ENCODE peak calls at places on chromosomes 5 and 9, in six cellular contexts. I is right lobe of liver; N is Jurkat, Clone E6-1; V is body of pancreas; L is fibroblast of the aortic adventitia; E is GM12865. R is an unnamed sample.

GRCh38 chr5:122390107-122390506 is 78.1 kb downstream of the SNCAIP start:
- DNase-seq in V (no peak), I (no peak), N (no peak), L (no peak), E (no peak), R (no peak)

GRCh38 chr5:177132504-177133118 is 962 bp upstream of the NSD1 start:
- DNase-seq in N (no peak), E (no peak), V (no peak), I (peak; percentile 53), L (no peak), R (no peak)

GRCh38 chr5:95111141-95111540 is 173.8 kb downstream of the MCTP1 start:
- DNase-seq in I (no peak), N (no peak), L (no peak), V (no peak), E (no peak), R (no peak)

GRCh38 chr5:40991168-40991980 is 79.8 kb downstream of the MROH2B start:
- DNase-seq in V (peak; percentile 44), N (no peak), I (peak; percentile 86), E (no peak), L (peak; percentile 88), R (peak; percentile 61)

GRCh38 chr9:82553654-82554366 is 509.1 kb downstream of the RASEF start:
- DNase-seq in L (peak; percentile 23), V (peak; percentile 25), I (no peak), N (no peak), E (peak; percentile 1), R (peak; percentile 26)

GRCh38 chr5:135216072-135216812 is 182.2 kb upstream of the PITX1 start:
- DNase-seq in E (no peak), L (no peak), V (no peak), I (peak; percentile 20), N (no peak), R (no peak)

GRCh38 chr5:93594591-93595419 is 11.8 kb downstream of the NR2F1 start:
- DNase-seq in L (no peak), N (no peak), E (no peak), I (no peak), V (no peak), R (no peak)

GRCh38 chr5:59301727-59302126 is 591.8 kb downstream of the PDE4D start:
- DNase-seq in V (no peak), E (no peak), L (no peak), I (no peak), N (no peak), R (no peak)

GRCh38 chr9:127921592-127922120 is 4.8 kb upstream of the ST6GALNAC4 start:
- DNase-seq in V (peak; percentile 74), E (peak; percentile 73), L (peak; percentile 66), I (peak; percentile 77), N (no peak), R (no peak)

GRCh38 chr9:133371261-133371711 is 4.6 kb downstream of the SURF4 start:
- DNase-seq in V (no peak), I (no peak), L (no peak), E (no peak), N (peak; percentile 79), R (peak; percentile 31)

GRCh38 chr5:61768692-61769281 is 436.7 kb downstream of the ZSWIM6 start:
- DNase-seq in I (no peak), N (peak; percentile 58), L (peak; percentile 1), V (peak; percentile 21), E (peak; percentile 63), R (no peak)

GRCh38 chr9:36834736-36835135 is 199.3 kb downstream of the PAX5 start:
- DNase-seq in E (no peak), I (no peak), L (no peak), V (no peak), N (no peak), R (no peak)

GRCh38 chr5:173090626-173091025 is 34.5 kb downstream of the CREBRF start:
- DNase-seq in L (no peak), E (no peak), N (no peak), I (no peak), V (no peak), R (no peak)

GRCh38 chr5:124790261-124790894 is 43.9 kb upstream of the ZNF608 start:
- DNase-seq in I (no peak), L (peak; percentile 34), E (no peak), N (no peak), V (no peak), R (peak; percentile 67)

GRCh38 chr9:109520475-109521132 is 22.5 kb upstream of the PTPN3 start:
- DNase-seq in N (peak; percentile 66), L (peak; percentile 72), I (peak; percentile 69), E (peak; percentile 73), V (peak; percentile 83), R (peak; percentile 35)

GRCh38 chr5:9157020-9157419 is 388.9 kb downstream of the SEMA5A start:
- DNase-seq in E (no peak), N (no peak), L (no peak), I (no peak), V (no peak), R (no peak)

GRCh38 chr9:95409650-95410426 is 92.3 kb upstream of the FANCC start:
- DNase-seq in E (no peak), L (peak; percentile 79), N (no peak), V (no peak), I (no peak), R (peak; percentile 77)

GRCh38 chr9:121819511-121820231 is 168.2 kb downstream of the DAB2IP start:
- DNase-seq in I (no peak), V (no peak), L (no peak), N (no peak), E (no peak), R (peak; percentile 39)

GRCh38 chr9:36597412-36598178 is 24.9 kb downstream of the MELK start:
- DNase-seq in I (no peak), E (peak; percentile 42), N (peak; percentile 46), L (peak; percentile 80), V (no peak), R (peak; percentile 52)

GRCh38 chr5:176660860-176661641 is 13.8 kb downstream of the TSPAN17 start:
- DNase-seq in E (peak; percentile 84), I (peak; percentile 73), N (peak; percentile 67), L (peak; percentile 72), V (peak; percentile 77), R (peak; percentile 24)

GRCh38 chr9:133738039-133738805 is at the start of gene SARDH:
- DNase-seq in E (peak; percentile 29), N (no peak), L (peak; percentile 35), V (peak; percentile 69), I (peak; percentile 95), R (peak; percentile 16)

GRCh38 chr5:65055938-65056337 is 287.2 kb downstream of the CWC27 start:
- DNase-seq in L (no peak), N (no peak), I (no peak), E (no peak), V (no peak), R (no peak)

GRCh38 chr9:3401556-3401955 is 124.2 kb downstream of the RFX3 start:
- DNase-seq in L (no peak), V (no peak), E (no peak), I (no peak), N (no peak), R (peak; percentile 63)

GRCh38 chr9:121233906-121234901 is 32.5 kb upstream of the RAB14 start:
- DNase-seq in L (peak; percentile 25), V (peak; percentile 20), I (no peak), N (no peak), E (no peak), R (peak; percentile 34)

GRCh38 chr5:73499187-73499586 is 945 bp downstream of the BTF3 start:
- DNase-seq in E (no peak), I (no peak), V (no peak), N (no peak), L (no peak), R (no peak)

GRCh38 chr5:73497537-73498056 is 645 bp upstream of the BTF3 start:
- DNase-seq in V (no peak), I (no peak), N (no peak), L (no peak), E (no peak), R (peak; percentile 23)

GRCh38 chr5:73495772-73496346 is 2.4 kb upstream of the BTF3 start:
- DNase-seq in L (no peak), V (no peak), N (no peak), E (no peak), I (no peak), R (no peak)

GRCh38 chr5:73498057-73498992 is at the start of gene BTF3:
- DNase-seq in L (peak; percentile 96), I (peak; percentile 97), E (peak; percentile 97), N (peak; percentile 96), V (peak; percentile 94), R (peak; percentile 96)

GRCh38 chr5:73496984-73497457 is 1.2 kb upstream of the BTF3 start:
- DNase-seq in I (no peak), E (peak; percentile 39), V (no peak), N (peak; percentile 90), L (peak; percentile 76), R (peak; percentile 47)
- H3K4me3 ChIP-seq in I (no peak overlapping the region), E (peak overlapping the region; percentile 79), V (no peak overlapping the region), N (peak overlapping the region; percentile 74), L (no peak overlapping the region), R (peak overlapping the region; percentile 86)

GRCh38 chr5:131242728-131243255 is 21.1 kb upstream of the CDC42SE2 start:
- DNase-seq in L (peak; percentile 77), E (no peak), N (no peak), I (no peak), V (no peak), R (peak; percentile 89)
- H3K4me3 ChIP-seq in L (no peak overlapping the region), E (no peak overlapping the region), N (no peak overlapping the region), I (no peak overlapping the region), V (no peak overlapping the region), R (no peak overlapping the region)

DNA sequence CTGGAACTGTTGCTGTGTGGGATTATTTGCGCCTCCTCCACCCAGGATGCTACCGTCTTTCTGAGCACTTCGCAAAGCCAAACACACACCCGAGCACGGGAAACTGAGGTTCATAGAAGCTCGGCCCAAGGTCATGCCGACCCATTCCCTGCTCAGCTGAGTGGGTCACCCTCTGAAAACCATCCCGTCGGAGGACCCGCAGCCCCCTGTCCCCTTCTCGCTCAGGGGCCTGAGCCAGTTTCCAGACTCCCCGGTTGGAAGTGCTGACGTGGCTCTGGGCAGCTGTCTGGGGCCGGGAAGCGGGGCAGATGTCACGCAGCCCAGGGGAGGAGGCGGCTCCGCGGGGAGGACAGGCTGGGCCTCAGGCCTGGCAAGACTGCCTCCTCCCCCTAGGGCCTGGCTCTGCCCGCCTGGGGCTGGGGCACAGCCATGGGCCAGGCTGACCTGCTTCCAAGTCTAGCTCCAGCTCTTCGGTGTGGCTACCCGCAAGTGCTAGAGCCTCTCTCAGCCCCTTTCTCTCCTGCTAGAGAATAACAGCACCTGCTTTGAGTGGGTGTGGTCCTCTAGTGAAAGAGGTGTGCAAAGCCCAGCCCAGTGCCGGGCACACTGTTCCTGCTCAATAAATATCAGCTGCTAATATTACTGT is 9.9 kb upstream of the CXXC5 start:
- DNase-seq in V (peak; percentile 96), N (no peak), I (peak; percentile 97), E (peak; percentile 85), L (peak; percentile 74), R (peak; percentile 65)
- H3K4me3 ChIP-seq in V (no peak overlapping the region), N (no peak overlapping the region), I (peak overlapping the region; percentile 59), E (peak overlapping the region; percentile 59), L (peak overlapping the region; percentile 31), R (peak overlapping the region; percentile 44)

DNA sequence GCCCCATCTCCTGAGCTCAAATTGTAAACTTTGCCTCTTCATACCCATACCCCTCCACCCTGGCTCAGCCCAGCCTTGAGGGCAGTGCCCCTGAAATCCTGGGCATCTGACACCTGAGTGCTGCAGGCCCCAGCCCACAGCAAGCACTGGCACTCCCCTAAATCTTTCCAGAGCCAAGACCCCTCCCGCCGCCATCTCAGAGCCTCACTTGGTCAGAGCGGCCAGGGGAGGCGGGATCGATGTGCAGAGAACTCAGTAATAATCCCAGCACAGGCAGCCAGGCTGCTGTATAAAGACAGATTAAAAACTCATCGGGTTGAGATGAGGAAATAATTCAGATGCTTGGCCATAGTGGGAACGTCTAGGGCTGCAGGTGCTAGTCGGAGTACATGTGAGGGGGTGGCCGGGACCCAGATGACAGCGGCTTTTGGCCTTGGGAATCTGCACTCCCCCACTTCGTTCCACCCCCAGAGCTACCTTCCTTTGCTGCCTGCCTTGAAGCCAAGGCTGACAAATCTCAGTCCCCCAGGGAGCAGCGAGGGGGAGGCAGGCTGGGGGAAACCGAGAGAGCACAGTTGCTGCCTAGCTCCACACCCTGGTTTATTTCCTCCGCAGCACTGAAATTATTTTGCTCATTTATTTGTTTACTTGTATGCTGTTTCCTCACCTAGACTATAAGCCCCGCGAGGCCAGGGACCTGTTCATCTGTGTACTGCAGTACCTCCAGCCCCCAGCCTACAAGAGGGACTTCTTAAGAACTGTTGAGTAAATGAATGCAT is 19.5 kb upstream of the ARAP3 start:
- DNase-seq in E (peak; percentile 74), N (no peak), I (no peak), V (no peak), L (no peak), R (no peak)
- H3K4me3 ChIP-seq in E (peak overlapping the region; percentile 50), N (no peak overlapping the region), I (no peak overlapping the region), V (no peak overlapping the region), L (no peak overlapping the region), R (no peak overlapping the region)